ENCODE peak calls at places on chromosomes 3 and 15, in seven cellular contexts. E is GDM1, H is iris pigment epithelial cell, I is lung, W is B cell, X is esophagus squamous epithelium, C is sigmoid colon. V is an unnamed sample.
A peak's percentile ranks its signal among the peaks of the same experiment; 100 is the strongest.

GRCh38 chr3:13879946-13880810 is at the start of gene WNT7A:
- DNase-seq in E (no peak), H (peak; percentile 19), I (no peak), W (peak; percentile 24), X (no peak), C (peak; percentile 48), V (no peak)

GRCh38 chr3:104291437-104291851 is 1075.3 kb upstream of the ALCAM start:
- DNase-seq in E (no peak), H (peak; percentile 16), I (no peak), W (no peak), X (no peak), C (no peak), V (no peak)

GRCh38 chr15:96692826-96693225 is 362.3 kb downstream of the NR2F2 start:
- DNase-seq in E (no peak), H (no peak), I (no peak), W (no peak), X (no peak), C (no peak), V (no peak)

GRCh38 chr3:69137006-69137405 is 14.6 kb upstream of the LMOD3 start:
- DNase-seq in E (no peak), H (peak; percentile 65), I (no peak), W (no peak), X (no peak), C (no peak), V (no peak)

GRCh38 chr15:101633356-101633755 is 18.8 kb downstream of the TM2D3 start:
- DNase-seq in E (no peak), H (no peak), I (no peak), W (no peak), X (no peak), C (no peak), V (no peak)

GRCh38 chr3:30349507-30349906 is 256.9 kb upstream of the TGFBR2 start:
- DNase-seq in E (no peak), H (no peak), I (no peak), W (no peak), X (no peak), C (no peak), V (no peak)

GRCh38 chr3:108489776-108490175 is 20.6 kb downstream of the MYH15 start:
- DNase-seq in E (peak; percentile 10), H (peak; percentile 46), I (no peak), W (peak; percentile 54), X (no peak), C (no peak), V (no peak)

GRCh38 chr3:128973988-128974564 is 19.8 kb downstream of the CFAP92 start:
- DNase-seq in E (peak; percentile 84), H (no peak), I (no peak), W (peak; percentile 49), X (no peak), C (no peak), V (no peak)

GRCh38 chr3:189563841-189564563 is 67.2 kb upstream of the TP63 start:
- DNase-seq in E (no peak), H (peak; percentile 65), I (peak; percentile 29), W (no peak), X (no peak), C (no peak), V (no peak)

GRCh38 chr3:98812851-98813374 is 49.8 kb downstream of the ST3GAL6 start:
- DNase-seq in E (no peak), H (no peak), I (peak; percentile 42), W (no peak), X (no peak), C (no peak), V (no peak)

GRCh38 chr15:60012695-60013094 is 8.6 kb downstream of the FOXB1 start:
- DNase-seq in E (no peak), H (no peak), I (no peak), W (no peak), X (no peak), C (no peak), V (no peak)

V was measured in ascending aorta.